ENCODE peak calls at places on chromosomes 7 and 10, in six cellular contexts. K is cardiac muscle cell, X is tibial nerve, R is adrenal gland, A is uterus, M is psoas muscle. O is an unnamed sample.

GRCh38 chr7:2227699-2228098 is 5.0 kb downstream of the MAD1L1 start:
- DNase-seq in R (no peak), A (no peak), X (no peak), K (no peak), M (no peak), O (no peak)

GRCh38 chr10:120477006-120477722 is 20.1 kb downstream of the PLPP4 start:
- DNase-seq in A (no peak), R (no peak), X (no peak), M (no peak), K (no peak), O (peak)

GRCh38 chr7:46834921-46835320 is 747.0 kb downstream of the TNS3 start:
- DNase-seq in K (no peak), A (no peak), R (no peak), M (no peak), X (no peak), O (no peak)

GRCh38 chr10:132485391-132485790 is 52.2 kb upstream of the INPP5A start:
- DNase-seq in A (no peak), X (no peak), M (no peak), K (no peak), R (no peak), O (no peak)

GRCh38 chr7:31078363-31078990 is 26.4 kb downstream of the ADCYAP1R1 start:
- DNase-seq in K (no peak), A (no peak), M (no peak), X (no peak), R (no peak), O (no peak)

GRCh38 chr7:200704-201103 is 8.3 kb downstream of the FAM20C start:
- DNase-seq in A (no peak), M (no peak), R (no peak), K (no peak), X (no peak), O (no peak)

GRCh38 chr10:86942441-86943315 is 14.7 kb downstream of the MMRN2 start:
- DNase-seq in A (no peak), M (peak), K (no peak), R (no peak), X (no peak), O (peak)

GRCh38 chr10:112783653-112784426 is 166.2 kb upstream of the TCF7L2 start:
- DNase-seq in A (no peak), R (peak), K (peak), X (no peak), M (no peak), O (no peak)

GRCh38 chr10:31697271-31698168 is 231.1 kb downstream of the ARHGAP12 start:
- DNase-seq in K (no peak), M (peak), R (peak), X (peak), A (peak), O (peak)

GRCh38 chr7:139943391-139943790 is 114.3 kb downstream of the TBXAS1 start:
- DNase-seq in R (no peak), M (no peak), A (no peak), X (no peak), K (no peak), O (no peak)

GRCh38 chr10:35795131-35795819 is 153.2 kb upstream of the FZD8 start:
- DNase-seq in R (no peak), A (no peak), K (no peak), M (no peak), X (no peak), O (no peak)

GRCh38 chr10:122034149-122034756 is 45.3 kb downstream of the TACC2 start:
- DNase-seq in K (no peak), R (no peak), A (no peak), M (no peak), X (no peak), O (no peak)

GRCh38 chr7:130721486-130722277 is 12.3 kb downstream of the KLF14 start:
- DNase-seq in M (peak), K (peak), A (peak), X (peak), R (peak), O (no peak)

GRCh38 chr7:157558061-157558460 is 221.3 kb downstream of the DNAJB6 start:
- DNase-seq in A (no peak), X (no peak), M (no peak), K (no peak), R (no peak), O (no peak)

GRCh38 chr10:16777473-16778370 is 39.5 kb downstream of the RSU1 start:
- DNase-seq in M (no peak), X (no peak), K (peak), R (peak), A (peak), O (no peak)

GRCh38 chr10:51000976-51001375 is 73.3 kb upstream of the PRKG1 start:
- DNase-seq in R (no peak), K (no peak), A (no peak), X (no peak), M (no peak), O (no peak)

DNA sequence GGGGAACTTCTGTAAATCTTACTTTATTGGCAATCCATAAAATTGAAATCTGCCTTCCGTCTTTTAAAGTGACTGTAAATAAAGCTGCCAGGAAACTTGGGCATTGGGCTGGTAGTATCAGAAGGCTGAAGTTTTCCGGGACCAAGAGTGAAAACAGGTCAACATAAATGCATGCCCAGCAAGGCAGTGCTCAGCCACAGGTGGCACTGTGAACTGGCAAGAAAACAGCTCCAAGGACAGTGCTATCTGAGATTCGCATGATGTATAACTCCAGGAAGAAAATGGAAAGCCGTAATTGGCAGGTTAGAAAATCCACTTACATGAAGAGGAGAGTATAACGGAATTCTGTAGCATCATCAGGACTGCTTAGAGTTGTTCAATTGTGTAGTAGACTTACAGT is 1.9 kb upstream of the INSYN2A start:
- DNase-seq in A (no peak), K (no peak), X (no peak), R (no peak), M (no peak), O (no peak)
- TF ChIP-seq CTCF in A (no peak), K (no peak), X (no peak), R (no peak), M (no peak), O (no peak)

DNA sequence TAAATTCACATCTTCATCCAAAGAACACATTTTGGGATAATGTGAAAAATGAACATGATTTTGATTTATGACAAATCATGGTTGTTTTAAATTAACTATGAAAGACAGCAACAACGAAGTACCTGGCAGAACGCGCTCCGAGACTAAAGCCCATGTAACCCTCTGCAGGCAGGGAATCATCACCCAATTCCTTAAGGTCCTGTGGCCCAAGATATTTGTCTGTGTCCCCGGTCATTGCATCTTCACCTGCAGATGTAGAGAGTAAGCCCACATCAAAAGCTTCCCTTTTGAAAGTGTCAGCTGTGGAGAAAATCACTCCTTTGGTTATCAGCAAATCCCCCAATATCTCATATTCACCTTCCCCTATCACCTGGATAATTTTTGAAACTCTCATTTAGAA is 232.5 kb upstream of the CCDC6 start:
- DNase-seq in R (no peak), A (no peak), K (no peak), X (no peak), M (no peak), O (no peak)
- H3K4me3 ChIP-seq in R (no peak), A (peak), K (peak), X (no peak), M (peak), O (no peak)

DNA sequence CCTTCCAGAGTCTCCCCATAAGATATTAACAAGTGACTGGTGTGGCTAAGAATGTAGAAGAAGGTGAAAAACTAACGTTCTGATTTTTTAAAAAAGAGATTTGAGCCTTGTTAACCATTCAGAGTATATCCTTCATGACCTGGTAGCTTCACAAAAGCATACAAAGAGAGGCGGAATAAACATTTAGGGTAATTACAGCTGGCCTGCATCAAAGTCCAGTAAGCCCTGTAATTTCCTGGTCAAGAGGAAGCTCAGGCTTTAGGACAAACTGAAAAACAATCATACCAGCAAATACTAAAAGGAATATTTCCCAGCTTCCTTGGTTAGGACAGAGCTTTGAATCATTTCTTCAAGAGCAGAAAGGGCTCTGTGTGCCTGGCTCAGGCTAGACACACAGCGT is 165.2 kb downstream of the COBL start:
- DNase-seq in X (no peak), A (no peak), M (no peak), K (no peak), R (no peak), O (no peak)
- H3K27ac ChIP-seq in X (no peak), A (no peak), M (no peak), K (no peak), R (no peak), O (no peak)

GRCh38 chr7:66522518-66522917 is 106.2 kb upstream of the KCTD7 start:
- DNase-seq in K (no peak), R (no peak), A (no peak), M (no peak), X (no peak), O (no peak)
- TF ChIP-seq CTCF in K (peak), R (no peak), A (no peak), M (no peak), X (no peak), O (no peak)

GRCh38 chr10:52597189-52597863 is 175.3 kb downstream of the MBL2 start:
- DNase-seq in R (no peak), X (no peak), K (no peak), A (no peak), M (no peak), O (no peak)
- H3K4me3 ChIP-seq in R (no peak), X (no peak), K (no peak), A (no peak), M (no peak), O (no peak)

O was measured in coronary artery.